ENCODE peak calls at places on chromosomes 3 and 15, in six cellular contexts. A, U, W, D, S and H are unnamed samples.

GRCh38 chr3:27861047-27862036 is 139.2 kb upstream of the EOMES start:
- DNase-seq in A (no peak), U (no peak), W (no peak), D (no peak), S (no peak), H (no peak)

GRCh38 chr3:137669519-137670060 is 94.5 kb upstream of the SOX14 start:
- DNase-seq in A (no peak), U (no peak), W (peak), D (no peak), S (no peak), H (no peak)

GRCh38 chr3:10600159-10601125 is 95.1 kb upstream of the ATP2B2 start:
- DNase-seq in A (no peak), U (peak), W (no peak), D (no peak), S (no peak), H (peak)

GRCh38 chr15:58233341-58233740 is 95.2 kb downstream of the AQP9 start:
- DNase-seq in A (no peak), U (no peak), W (no peak), D (no peak), S (no peak), H (no peak)

GRCh38 chr3:172869356-172869755 is 118.8 kb downstream of the ECT2 start:
- DNase-seq in A (no peak), U (peak), W (no peak), D (no peak), S (no peak), H (no peak)

GRCh38 chr15:80031841-80032240 is 27.6 kb upstream of the ZFAND6 start:
- DNase-seq in A (no peak), U (peak), W (no peak), D (no peak), S (no peak), H (no peak)

GRCh38 chr15:49145651-49146609 is 9.5 kb downstream of the COPS2 start:
- DNase-seq in A (no peak), U (peak), W (peak), D (peak), S (no peak), H (peak)

GRCh38 chr3:124769462-124769861 is 39.2 kb downstream of the UMPS start:
- DNase-seq in A (no peak), U (no peak), W (no peak), D (no peak), S (no peak), H (no peak)

GRCh38 chr3:116059421-116060096 is 385.7 kb downstream of the LSAMP start:
- DNase-seq in A (no peak), U (peak), W (no peak), D (no peak), S (peak), H (peak)

GRCh38 chr3:69385033-69385722 is 710 bp downstream of the FRMD4B start:
- DNase-seq in A (no peak), U (no peak), W (no peak), D (peak), S (no peak), H (no peak)

GRCh38 chr3:124520970-124521369 is 209.3 kb upstream of the UMPS start:
- DNase-seq in A (no peak), U (no peak), W (no peak), D (no peak), S (no peak), H (no peak)

GRCh38 chr3:150150633-150151032 is 179.9 kb upstream of the PFN2 start:
- DNase-seq in A (no peak), U (no peak), W (no peak), D (no peak), S (no peak), H (no peak)

GRCh38 chr3:55630280-55630920 is 143.3 kb upstream of the WNT5A start:
- DNase-seq in A (no peak), U (no peak), W (no peak), D (no peak), S (no peak), H (no peak)

GRCh38 chr15:98452238-98452637 is 196.1 kb upstream of the IGF1R start:
- DNase-seq in A (no peak), U (no peak), W (no peak), D (no peak), S (no peak), H (no peak)

GRCh38 chr3:143977326-143978262 is 6.0 kb downstream of the DIPK2A start:
- DNase-seq in A (no peak), U (peak), W (peak), D (no peak), S (no peak), H (no peak)

GRCh38 chr15:64044315-64045105 is 1.8 kb downstream of the DAPK2 start:
- DNase-seq in A (no peak), U (no peak), W (peak), D (no peak), S (no peak), H (no peak)

DNA sequence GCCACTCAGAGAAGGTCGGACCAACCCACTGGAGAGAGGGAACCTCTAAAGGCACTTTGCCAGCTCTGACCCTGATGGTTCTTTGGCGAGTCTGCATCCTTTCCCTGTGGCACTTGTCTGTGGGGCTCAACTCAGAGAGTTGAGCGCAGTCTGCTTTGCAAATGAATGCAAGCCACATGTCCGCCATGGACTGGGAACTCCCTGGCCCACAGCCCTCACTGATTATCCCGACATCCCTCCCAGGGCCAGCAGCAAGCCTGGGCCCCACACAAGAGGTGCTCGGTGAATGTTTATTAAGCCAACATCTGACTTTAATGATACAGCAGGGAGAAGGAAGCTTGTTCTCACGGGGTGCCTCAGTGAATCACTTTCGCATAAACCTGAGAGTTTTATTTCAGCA is 55.5 kb upstream of the HES1 start:
- DNase-seq in A (no peak), U (no peak), W (no peak), D (no peak), S (no peak), H (no peak)
- TF ChIP-seq CTCF in A (no peak), U (no peak), W (no peak), D (no peak), S (no peak), H (no peak)

GRCh38 chr3:2274531-2274930 is 175.9 kb downstream of the CNTN4 start:
- DNase-seq in A (no peak), U (no peak), W (no peak), D (no peak), S (no peak), H (no peak)

DNA sequence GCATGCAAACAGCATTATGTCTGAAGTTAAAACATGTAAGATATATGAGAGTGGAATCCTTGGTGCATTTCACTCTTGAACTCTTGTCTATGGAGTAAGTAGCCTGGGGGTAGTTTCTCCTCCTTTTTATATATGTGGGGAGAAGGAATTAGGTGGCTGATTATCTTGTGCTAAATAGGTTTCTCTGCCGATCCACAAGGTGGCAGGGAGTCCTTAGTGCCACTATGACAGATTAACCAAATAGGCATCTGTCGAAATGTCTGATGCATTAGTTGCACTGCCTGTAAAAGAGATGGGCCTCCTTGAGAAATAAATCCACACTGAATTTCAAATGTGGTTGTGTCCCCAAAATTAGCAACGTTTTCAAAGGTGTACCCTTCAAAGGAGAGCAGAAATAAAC is 170.1 kb downstream of the CNTN4 start:
- DNase-seq in A (no peak), U (no peak), W (no peak), D (no peak), S (no peak), H (no peak)
- TF ChIP-seq CTCF in A (no peak), U (no peak), W (no peak), D (no peak), S (peak), H (peak)

GRCh38 chr3:166556955-166557354 is 719.7 kb upstream of the BCHE start:
- DNase-seq in A (no peak), U (no peak), W (no peak), D (no peak), S (no peak), H (no peak)

DNA sequence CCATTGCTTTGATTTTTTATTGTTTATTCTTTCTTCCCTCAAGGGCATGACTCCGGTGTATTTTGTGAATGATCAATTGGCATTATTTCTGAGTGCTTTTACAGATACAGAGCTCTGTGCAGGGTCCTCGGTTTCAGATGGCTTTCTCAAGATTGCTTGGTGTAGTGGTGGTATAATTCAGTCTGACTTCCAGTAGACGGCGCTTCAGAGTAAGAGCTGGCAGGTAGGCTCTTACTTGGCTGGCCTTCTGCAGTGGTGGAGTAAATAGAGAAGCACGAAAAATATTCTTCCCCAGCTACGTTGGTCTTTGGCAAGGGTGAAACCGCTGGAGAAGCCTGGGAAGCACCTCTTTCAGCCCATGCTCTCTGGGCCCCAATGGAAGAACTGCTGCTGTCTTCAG is 723.0 kb upstream of the BCHE start:
- DNase-seq in A (no peak), U (no peak), W (no peak), D (no peak), S (peak), H (no peak)
- TF ChIP-seq CTCF in A (no peak), U (no peak), W (no peak), D (no peak), S (peak), H (no peak)

DNA sequence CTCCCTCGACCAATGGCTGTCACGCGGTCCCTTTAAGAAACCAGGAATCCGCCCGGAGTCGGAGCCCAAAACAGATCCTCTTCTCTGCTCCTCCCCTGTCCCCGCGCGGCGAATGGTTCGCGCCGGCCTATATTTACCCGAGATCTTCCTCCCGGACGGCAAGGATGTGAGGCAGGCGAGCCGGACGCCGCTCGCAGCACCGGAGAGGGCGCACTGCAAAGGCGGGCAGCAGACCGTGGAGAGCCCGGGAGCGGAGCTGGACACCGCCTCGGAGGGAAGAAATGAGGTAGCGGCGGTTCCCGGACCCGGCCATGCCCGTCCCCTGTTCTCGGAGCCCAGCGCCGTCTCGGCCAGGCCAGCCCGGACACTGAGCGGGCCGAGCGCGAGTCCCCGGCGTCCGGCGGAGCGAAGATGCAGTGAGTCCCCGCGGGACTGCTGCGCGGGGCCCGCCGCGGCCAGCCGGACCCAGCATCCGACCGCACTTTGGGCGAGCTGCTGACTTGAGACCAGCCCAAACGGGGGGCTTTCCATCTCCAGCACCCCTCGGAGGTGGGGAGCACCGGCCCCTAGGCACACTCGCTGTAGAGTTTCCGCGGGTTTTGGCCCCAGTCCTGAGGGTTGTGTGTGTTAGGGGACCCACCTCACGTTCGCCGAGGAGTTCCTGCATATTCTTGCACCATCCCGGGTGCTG is at the start of gene FAM43A:
- DNase-seq in A (peak), U (peak), W (peak), D (peak), S (peak), H (peak)
- TF ChIP-seq CTCF in A (peak), U (peak), W (peak), D (no peak), S (peak), H (peak)

GRCh38 chr3:101690972-101691371 is 4.5 kb upstream of the RPL24 start:
- DNase-seq in A (no peak), U (no peak), W (peak), D (no peak), S (no peak), H (no peak)

DNA sequence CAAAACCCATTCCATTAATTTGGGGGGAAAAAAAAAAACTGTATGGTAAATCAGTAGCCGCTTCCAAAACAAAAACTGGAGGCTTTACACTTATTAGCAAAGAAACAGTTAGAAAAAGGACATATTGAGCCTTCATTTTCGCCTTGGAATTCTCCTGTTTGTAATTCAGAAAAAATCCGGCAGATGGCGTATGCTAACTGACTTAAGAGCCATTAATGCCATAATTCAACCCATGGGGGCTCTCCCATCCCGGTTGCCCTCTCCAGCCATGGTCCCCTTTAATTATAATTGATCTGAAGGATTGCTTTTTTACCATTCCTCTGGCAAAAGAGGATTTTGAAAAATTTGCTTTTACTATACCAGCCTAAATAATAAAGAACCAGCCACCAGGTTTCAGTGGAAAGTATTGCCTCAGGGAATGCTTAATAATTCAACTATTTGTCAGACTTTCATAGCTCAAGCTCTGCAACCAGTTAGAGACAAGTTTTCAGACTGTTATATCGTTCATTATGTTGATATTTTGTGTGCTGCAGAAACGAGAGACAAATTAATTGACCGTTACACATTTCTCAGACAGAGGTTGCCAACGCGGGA is 9.4 kb upstream of the RPL24 start:
- DNase-seq in A (no peak), U (peak), W (peak), D (peak), S (no peak), H (peak)
- TF ChIP-seq CTCF in A (peak), U (peak), W (peak), D (peak), S (peak), H (peak)

DNA sequence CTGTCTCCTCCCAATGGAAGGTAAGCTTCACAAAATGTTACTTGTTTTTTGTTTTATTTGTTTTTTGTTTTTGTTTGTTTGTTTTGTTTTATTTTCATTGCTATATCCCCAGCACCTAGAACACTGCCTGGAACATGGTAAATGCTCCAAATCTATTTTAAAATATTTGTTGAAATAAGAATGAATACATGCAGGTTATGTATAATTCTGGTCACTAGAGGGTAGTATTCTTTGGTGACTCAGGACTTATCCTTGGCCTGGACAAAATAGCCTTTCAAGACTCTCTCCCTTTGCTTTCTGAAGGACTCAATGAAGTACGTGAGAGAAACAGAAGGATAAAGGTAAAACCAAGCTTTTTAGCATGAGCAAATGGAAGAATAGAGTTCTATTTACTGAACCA is 46.9 kb upstream of the PPP2R3A start:
- DNase-seq in A (no peak), U (peak), W (peak), D (no peak), S (no peak), H (no peak)
- TF ChIP-seq CTCF in A (peak), U (peak), W (peak), D (peak), S (peak), H (peak)

DNA sequence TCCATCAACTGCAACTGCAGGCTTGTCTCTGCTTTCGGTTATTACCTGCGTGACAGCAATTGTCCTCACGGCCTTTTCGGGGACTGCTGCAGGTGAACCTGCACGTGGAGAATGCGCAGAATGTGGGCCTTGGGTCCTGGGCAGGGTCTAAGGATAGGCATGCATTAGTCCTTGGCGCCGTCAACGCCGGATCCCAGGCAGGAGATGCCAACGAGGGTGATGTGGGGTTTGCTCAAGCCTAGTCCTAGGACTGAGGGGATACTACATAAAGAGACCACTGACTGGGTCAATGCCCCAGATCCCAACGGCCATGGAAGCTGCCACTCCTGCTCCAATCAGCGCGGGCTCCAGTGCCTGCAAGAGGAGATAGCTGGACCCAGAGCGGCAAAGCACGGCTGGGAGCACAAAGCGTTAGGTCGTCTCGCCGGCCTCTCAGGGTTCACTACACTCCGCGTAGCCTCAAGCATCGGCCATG is 448 bp upstream of the RBM15B start:
- DNase-seq in A (no peak), U (no peak), W (no peak), D (peak), S (no peak), H (no peak)
- TF ChIP-seq CTCF in A (no peak), U (no peak), W (no peak), D (peak), S (no peak), H (no peak)